ENCODE peak calls at places on chromosomes 5 and 9, in five cellular contexts. One of them, this sample, is unnamed.

GRCh38 chr9:114774504-114774903 is 31.3 kb downstream of the TNFSF15 start:
- DNase-seq in stomach: no peak
- DNase-seq in sigmoid colon: no peak
- DNase-seq in astrocyte: no peak
- DNase-seq in GM12865: no peak
- DNase-seq in this sample: no peak

GRCh38 chr9:37966443-37967271 is 62.7 kb upstream of the SLC25A51 start:
- DNase-seq in astrocyte: no peak
- DNase-seq in GM12865: no peak
- DNase-seq in stomach: peak
- DNase-seq in sigmoid colon: no peak
- DNase-seq in this sample: no peak

GRCh38 chr9:89295400-89295799 is 15.6 kb upstream of the CKS2 start:
- DNase-seq in stomach: no peak
- DNase-seq in GM12865: no peak
- DNase-seq in astrocyte: no peak
- DNase-seq in sigmoid colon: no peak
- DNase-seq in this sample: no peak

GRCh38 chr9:89732952-89733349 is 128.1 kb downstream of the GADD45G start:
- DNase-seq in sigmoid colon: no peak
- DNase-seq in astrocyte: no peak
- DNase-seq in stomach: no peak
- DNase-seq in GM12865: no peak
- DNase-seq in this sample: no peak

GRCh38 chr5:77305921-77306320 is 95.4 kb downstream of the PDE8B start:
- DNase-seq in sigmoid colon: peak
- DNase-seq in GM12865: no peak
- DNase-seq in astrocyte: peak
- DNase-seq in stomach: no peak
- DNase-seq in this sample: no peak

GRCh38 chr5:33843579-33843978 is 48.2 kb downstream of the ADAMTS12 start:
- DNase-seq in stomach: no peak
- DNase-seq in astrocyte: peak
- DNase-seq in GM12865: no peak
- DNase-seq in sigmoid colon: no peak
- DNase-seq in this sample: no peak

GRCh38 chr5:177071671-177072385 is 14.9 kb upstream of the FGFR4 start:
- DNase-seq in stomach: peak
- DNase-seq in GM12865: peak
- DNase-seq in sigmoid colon: peak
- DNase-seq in astrocyte: peak
- DNase-seq in this sample: peak

GRCh38 chr9:129952337-129952736 is 90.7 kb downstream of the FNBP1 start:
- DNase-seq in sigmoid colon: no peak
- DNase-seq in astrocyte: no peak
- DNase-seq in GM12865: no peak
- DNase-seq in stomach: no peak
- DNase-seq in this sample: no peak

GRCh38 chr9:81671880-81672280 is 17.5 kb downstream of the TLE1 start:
- DNase-seq in astrocyte: peak
- DNase-seq in stomach: peak
- DNase-seq in GM12865: no peak
- DNase-seq in sigmoid colon: peak
- DNase-seq in this sample: no peak

GRCh38 chr5:177357459-177358332 is at the start of gene RGS14:
- DNase-seq in stomach: peak
- DNase-seq in astrocyte: peak
- DNase-seq in sigmoid colon: no peak
- DNase-seq in GM12865: peak
- DNase-seq in this sample: peak

GRCh38 chr9:86034863-86035734 is 64.3 kb downstream of the GOLM1 start:
- DNase-seq in astrocyte: peak
- DNase-seq in sigmoid colon: no peak
- DNase-seq in GM12865: peak
- DNase-seq in stomach: peak
- DNase-seq in this sample: peak

GRCh38 chr5:167861134-167861930 is 430.1 kb upstream of the WWC1 start:
- DNase-seq in sigmoid colon: no peak
- DNase-seq in GM12865: no peak
- DNase-seq in stomach: no peak
- DNase-seq in astrocyte: no peak
- DNase-seq in this sample: no peak

GRCh38 chr5:179866241-179867078 is 7.8 kb upstream of the MRNIP start:
- DNase-seq in GM12865: peak
- DNase-seq in astrocyte: no peak
- DNase-seq in stomach: no peak
- DNase-seq in sigmoid colon: peak
- DNase-seq in this sample: no peak
- TF ChIP-seq CTCF in GM12865: peak
- TF ChIP-seq CTCF in astrocyte: no peak
- TF ChIP-seq CTCF in stomach: no peak
- TF ChIP-seq CTCF in sigmoid colon: no peak
- TF ChIP-seq CTCF in this sample: peak

GRCh38 chr5:111857633-111858032 is 100.6 kb upstream of the NREP start:
- DNase-seq in astrocyte: no peak
- DNase-seq in stomach: no peak
- DNase-seq in GM12865: no peak
- DNase-seq in sigmoid colon: no peak
- DNase-seq in this sample: no peak
- TF ChIP-seq CTCF in astrocyte: no peak
- TF ChIP-seq CTCF in stomach: no peak
- TF ChIP-seq CTCF in GM12865: no peak
- TF ChIP-seq CTCF in sigmoid colon: no peak
- TF ChIP-seq CTCF in this sample: no peak

GRCh38 chr9:121508415-121508814 is 8.8 kb upstream of the GGTA1 start:
- DNase-seq in stomach: peak
- DNase-seq in GM12865: no peak
- DNase-seq in sigmoid colon: no peak
- DNase-seq in astrocyte: no peak
- DNase-seq in this sample: no peak
- TF ChIP-seq CTCF in stomach: no peak
- TF ChIP-seq CTCF in GM12865: no peak
- TF ChIP-seq CTCF in sigmoid colon: no peak
- TF ChIP-seq CTCF in astrocyte: no peak
- TF ChIP-seq CTCF in this sample: no peak

GRCh38 chr5:126595486-126596083 is 566 bp upstream of the ALDH7A1 start:
- DNase-seq in GM12865: no peak
- DNase-seq in sigmoid colon: no peak
- DNase-seq in stomach: no peak
- DNase-seq in astrocyte: no peak
- DNase-seq in this sample: no peak

GRCh38 chr5:126594676-126595485 is at the start of gene ALDH7A1:
- DNase-seq in astrocyte: peak
- DNase-seq in stomach: peak
- DNase-seq in GM12865: peak
- DNase-seq in sigmoid colon: peak
- DNase-seq in this sample: peak

GRCh38 chr5:126597156-126597555 is 2.1 kb upstream of the ALDH7A1 start:
- DNase-seq in stomach: no peak
- DNase-seq in astrocyte: peak
- DNase-seq in GM12865: no peak
- DNase-seq in sigmoid colon: no peak
- DNase-seq in this sample: no peak

GRCh38 chr5:126591549-126591948 is 3.5 kb downstream of the ALDH7A1 start:
- DNase-seq in sigmoid colon: no peak
- DNase-seq in astrocyte: no peak
- DNase-seq in GM12865: no peak
- DNase-seq in stomach: no peak
- DNase-seq in this sample: no peak

GRCh38 chr5:126594077-126594476 is 942 bp downstream of the ALDH7A1 start:
- DNase-seq in astrocyte: peak
- DNase-seq in GM12865: no peak
- DNase-seq in stomach: no peak
- DNase-seq in sigmoid colon: no peak
- DNase-seq in this sample: no peak
- TF ChIP-seq CTCF in astrocyte: no peak
- TF ChIP-seq CTCF in GM12865: no peak
- TF ChIP-seq CTCF in stomach: no peak
- TF ChIP-seq CTCF in sigmoid colon: no peak
- TF ChIP-seq CTCF in this sample: no peak

GRCh38 chr5:79774171-79774854 is 84.7 kb downstream of the CMYA5 start:
- DNase-seq in astrocyte: no peak
- DNase-seq in sigmoid colon: no peak
- DNase-seq in stomach: no peak
- DNase-seq in GM12865: peak
- DNase-seq in this sample: peak
- TF ChIP-seq CTCF in astrocyte: peak
- TF ChIP-seq CTCF in sigmoid colon: no peak
- TF ChIP-seq CTCF in stomach: no peak
- TF ChIP-seq CTCF in GM12865: peak
- TF ChIP-seq CTCF in this sample: peak

GRCh38 chr5:132490484-132491367 is at the start of gene IRF1:
- DNase-seq in stomach: peak
- DNase-seq in sigmoid colon: peak
- DNase-seq in astrocyte: peak
- DNase-seq in GM12865: peak
- DNase-seq in this sample: peak
- TF ChIP-seq CTCF in stomach: no peak
- TF ChIP-seq CTCF in sigmoid colon: no peak
- TF ChIP-seq CTCF in astrocyte: no peak
- TF ChIP-seq CTCF in GM12865: no peak
- TF ChIP-seq CTCF in this sample: no peak

This sample was measured in GM13976.